ENCODE peak calls at places on chromosome 3, in five cellular contexts. U is body of pancreas, A is IMR-90, J is colonic mucosa, X is pancreas. M is an unnamed sample.

GRCh38 chr3:171309906-171310359 is 150.3 kb downstream of the TNIK start:
- DNase-seq in J (no peak), X (no peak), U (no peak), A (peak; percentile 77), M (no peak)

GRCh38 chr3:163368168-163368567 is 1710.1 kb downstream of the SI start:
- DNase-seq in J (no peak), U (no peak), X (no peak), A (no peak), M (no peak)

GRCh38 chr3:34132069-34132677 is 333.7 kb downstream of the PDCD6IP start:
- DNase-seq in J (no peak), X (no peak), U (peak; percentile 16), A (no peak), M (no peak)

GRCh38 chr3:19645093-19645492 is 288.9 kb downstream of the EFHB start:
- DNase-seq in U (no peak), J (no peak), A (no peak), X (no peak), M (no peak)

GRCh38 chr3:194908972-194909371 is 223.3 kb downstream of the FAM43A start:
- DNase-seq in X (no peak), A (no peak), U (no peak), J (no peak), M (no peak)

GRCh38 chr3:17489139-17489538 is 253.3 kb downstream of the TBC1D5 start:
- DNase-seq in U (no peak), A (peak; percentile 77), X (no peak), J (no peak), M (no peak)

GRCh38 chr3:184567924-184568590 is 6.5 kb downstream of the EPHB3 start:
- DNase-seq in U (peak; percentile 71), X (peak; percentile 51), J (no peak), A (no peak), M (no peak)

GRCh38 chr3:194184265-194184751 is 48.4 kb downstream of the HES1 start:
- DNase-seq in A (no peak), U (no peak), X (no peak), J (no peak), M (no peak)

GRCh38 chr3:162777118-162777517 is 1280.5 kb downstream of the OTOL1 start:
- DNase-seq in X (no peak), U (no peak), A (no peak), J (no peak), M (no peak)

GRCh38 chr3:194993896-194994295 is 277.1 kb downstream of the XXYLT1 start:
- DNase-seq in X (no peak), J (peak; percentile 14), A (no peak), U (no peak), M (no peak)

GRCh38 chr3:114284644-114285043 is 9.2 kb upstream of the TIGIT start:
- DNase-seq in A (no peak), X (no peak), J (no peak), U (no peak), M (no peak)

GRCh38 chr3:149501524-149501923 is 27.0 kb downstream of the TM4SF4 start:
- DNase-seq in U (no peak), X (no peak), A (peak; percentile 91), J (no peak), M (no peak)

GRCh38 chr3:31589228-31589627 is 56.5 kb downstream of the STT3B start:
- DNase-seq in U (no peak), J (no peak), X (no peak), A (no peak), M (no peak)

GRCh38 chr3:31596176-31596575 is 63.5 kb downstream of the STT3B start:
- DNase-seq in J (no peak), U (no peak), X (no peak), A (no peak), M (no peak)

GRCh38 chr3:31592764-31593163 is 60.0 kb downstream of the STT3B start:
- DNase-seq in J (peak; percentile 30), U (no peak), A (no peak), X (no peak), M (no peak)

GRCh38 chr3:31590650-31591049 is 57.9 kb downstream of the STT3B start:
- DNase-seq in A (no peak), J (no peak), U (no peak), X (no peak), M (no peak)
- H3K9me3 ChIP-seq in A (peaks cover 2% of the 10 kb centered on the region), J (no peaks in the 10 kb centered on the region), U (peaks cover 9% of the 10 kb centered on the region), X (no peaks in the 10 kb centered on the region), M (peaks cover 12% of the 10 kb centered on the region)

GRCh38 chr3:55481918-55482495 is 5.1 kb downstream of the WNT5A start:
- DNase-seq in U (peak; percentile 38), J (peak; percentile 32), X (peak; percentile 40), A (peak; percentile 73), M (no peak)
- TF ChIP-seq CTCF in U (no peak), J (no peak), X (no peak), A (peak; percentile 23), M (no peak)

GRCh38 chr3:28028554-28028953 is 212.9 kb upstream of the CMC1 start:
- DNase-seq in A (no peak), X (no peak), U (no peak), J (no peak), M (no peak)
- H3K9me3 ChIP-seq in A (no peaks in the 10 kb centered on the region), X (no peaks in the 10 kb centered on the region), U (peaks cover 12% of the 10 kb centered on the region), J (no peaks in the 10 kb centered on the region), M (peaks cover 10% of the 10 kb centered on the region)

GRCh38 chr3:155995525-155996370 is 124.6 kb upstream of the KCNAB1 start:
- DNase-seq in J (no peak), U (peak; percentile 7), X (no peak), A (peak; percentile 72), M (no peak)
- TF ChIP-seq CTCF in J (no peak), U (peak; percentile 53), X (no peak), A (peak; percentile 68), M (peak; percentile 47)

GRCh38 chr3:463793-464192 is 267.2 kb downstream of the CHL1 start:
- DNase-seq in A (no peak), U (no peak), X (no peak), J (no peak), M (no peak)
- H3K9me3 ChIP-seq in A (no peaks in the 10 kb centered on the region), U (no peaks in the 10 kb centered on the region), X (no peaks in the 10 kb centered on the region), J (no peaks in the 10 kb centered on the region), M (no peaks in the 10 kb centered on the region)

GRCh38 chr3:150760431-150761200 is 2.4 kb downstream of the SIAH2 start:
- DNase-seq in A (no peak), X (no peak), J (no peak), U (no peak), M (no peak)
- TF ChIP-seq CTCF in A (no peak), X (no peak), J (no peak), U (no peak), M (no peak)

GRCh38 chr3:46838301-46838700 is 24.9 kb downstream of the MYL3 start:
- DNase-seq in X (no peak), J (no peak), U (no peak), A (no peak), M (no peak)

GRCh38 chr3:46844851-46845250 is 18.4 kb downstream of the MYL3 start:
- DNase-seq in X (no peak), A (no peak), U (no peak), J (no peak), M (no peak)

GRCh38 chr3:46844397-46844796 is 18.8 kb downstream of the MYL3 start:
- DNase-seq in A (no peak), U (no peak), J (no peak), X (no peak), M (no peak)

GRCh38 chr3:46843508-46843907 is 19.7 kb downstream of the MYL3 start:
- DNase-seq in A (no peak), J (no peak), X (no peak), U (no peak), M (no peak)

DNA sequence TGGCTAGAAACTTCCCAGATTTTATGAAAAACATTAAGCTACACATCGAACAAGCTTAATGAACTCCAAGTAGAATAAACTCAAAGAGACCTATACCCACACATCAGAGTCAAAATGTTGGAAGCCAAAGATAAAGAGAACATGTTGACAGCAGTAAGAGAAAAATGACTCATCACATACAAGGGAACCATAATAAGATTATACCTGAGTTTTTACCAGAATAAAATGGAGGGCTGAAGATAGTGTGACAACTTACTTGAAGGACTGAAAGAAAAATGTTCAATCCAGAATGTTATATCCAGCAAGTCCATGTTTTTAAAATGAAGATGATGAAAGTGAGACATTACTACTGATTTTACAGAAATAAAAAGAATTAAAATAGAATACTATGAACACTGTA is 22.8 kb downstream of the MYL3 start:
- DNase-seq in X (no peak), U (no peak), J (no peak), A (no peak), M (no peak)
- H3K9me3 ChIP-seq in X (no peaks in the 10 kb centered on the region), U (peaks cover 11% of the 10 kb centered on the region), J (no peaks in the 10 kb centered on the region), A (peaks cover 15% of the 10 kb centered on the region), M (peaks cover 28% of the 10 kb centered on the region)

DNA sequence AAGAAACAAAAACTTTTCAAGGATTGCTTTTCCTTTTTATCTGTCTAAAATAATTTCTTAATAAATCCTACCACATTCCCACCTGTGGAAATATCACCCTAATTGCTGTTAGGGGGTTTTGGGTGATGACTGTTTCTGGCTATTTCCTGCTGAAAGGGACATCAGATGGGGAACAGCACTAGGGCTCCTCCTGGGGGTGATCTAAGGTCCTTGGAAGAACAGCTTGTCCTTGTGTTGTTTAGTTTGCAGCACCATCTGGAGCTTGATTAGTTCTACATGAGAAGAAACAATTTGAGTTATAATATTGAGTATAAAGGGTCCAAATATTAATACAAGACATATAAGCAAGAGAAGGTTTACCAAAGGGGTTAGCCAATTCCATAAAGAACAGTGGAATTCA is 18.7 kb downstream of the OR5H15 start:
- DNase-seq in X (no peak), J (no peak), A (no peak), U (no peak), M (no peak)
- TF ChIP-seq CTCF in X (no peak), J (no peak), A (no peak), U (no peak), M (no peak)